ENCODE peak calls at places on chromosomes 3 and 15, in six cellular contexts. P is OCI-LY7, V is B cell, Q is fibroblast of the aortic adventitia, W is prostate gland, L is RWPE2. A is an unnamed sample.

GRCh38 chr3:156516284-156516683 is 38.6 kb downstream of the SSR3 start:
- DNase-seq in Q (peak; percentile 29), L (no peak), W (no peak), V (no peak), P (no peak), A (peak; percentile 40)

GRCh38 chr15:49288411-49288810 is 118.4 kb downstream of the GALK2 start:
- DNase-seq in P (no peak), Q (peak; percentile 71), V (no peak), L (no peak), W (no peak), A (no peak)

GRCh38 chr3:62923092-62923491 is 47.9 kb upstream of the CADPS start:
- DNase-seq in V (no peak), L (no peak), Q (no peak), P (no peak), W (no peak), A (no peak)

GRCh38 chr15:99550077-99550476 is 15.7 kb upstream of the MEF2A start:
- DNase-seq in Q (no peak), L (no peak), V (no peak), W (no peak), P (no peak), A (no peak)

GRCh38 chr15:88749699-88750098 is 53.5 kb upstream of the ACAN start:
- DNase-seq in V (no peak), W (no peak), P (no peak), Q (no peak), L (no peak), A (no peak)

GRCh38 chr3:119352235-119352634 is 58.1 kb downstream of the ARHGAP31 start:
- DNase-seq in V (peak; percentile 29), Q (no peak), P (peak; percentile 72), L (no peak), W (no peak), A (no peak)

GRCh38 chr15:29278436-29279099 is 8.9 kb upstream of the NSMCE3 start:
- DNase-seq in V (no peak), L (no peak), P (no peak), W (no peak), Q (peak; percentile 75), A (no peak)

GRCh38 chr3:49617390-49618013 is 56.6 kb upstream of the APEH start:
- DNase-seq in L (no peak), V (no peak), P (no peak), W (no peak), Q (no peak), A (no peak)

GRCh38 chr3:196735751-196736150 is 3.9 kb upstream of the PAK2 start:
- DNase-seq in W (no peak), P (no peak), V (no peak), L (no peak), Q (no peak), A (no peak)

GRCh38 chr3:170809021-170809974 is 60.7 kb downstream of the RPL22L1 start:
- DNase-seq in V (no peak), P (peak; percentile 48), W (peak; percentile 21), L (peak; percentile 68), Q (peak; percentile 89), A (peak; percentile 25)

GRCh38 chr3:132800958-132801357 is 78.7 kb upstream of the NPHP3 start:
- DNase-seq in Q (no peak), P (no peak), W (no peak), L (no peak), V (no peak), A (no peak)

GRCh38 chr15:32824777-32825176 is 107.0 kb downstream of the GREM1 start:
- DNase-seq in P (no peak), Q (peak; percentile 81), W (no peak), L (no peak), V (no peak), A (no peak)

GRCh38 chr3:127019449-127019848 is 36.5 kb downstream of the PLXNA1 start:
- DNase-seq in L (no peak), V (no peak), P (no peak), W (peak; percentile 14), Q (no peak), A (no peak)

GRCh38 chr3:115624029-115624645 is 827 bp downstream of the GAP43 start:
- DNase-seq in W (no peak), P (no peak), V (no peak), Q (no peak), L (no peak), A (no peak)

GRCh38 chr3:130442284-130442683 is 74.7 kb upstream of the COL6A6 start:
- DNase-seq in Q (no peak), L (no peak), V (no peak), W (no peak), P (no peak), A (no peak)

GRCh38 chr15:39579487-39580116 is 1.3 kb upstream of the THBS1 start:
- DNase-seq in Q (peak; percentile 87), V (no peak), W (peak; percentile 80), P (no peak), L (peak; percentile 97), A (peak; percentile 51)

GRCh38 chr3:134965849-134966248 is 170.8 kb downstream of the EPHB1 start:
- DNase-seq in Q (no peak), V (no peak), P (no peak), L (no peak), W (no peak), A (no peak)

GRCh38 chr15:98800437-98801233 is 152.3 kb downstream of the IGF1R start:
- DNase-seq in V (no peak), Q (peak; percentile 96), L (peak; percentile 82), W (peak; percentile 66), P (no peak), A (peak; percentile 51)

GRCh38 chr3:125043599-125044151 is 12.1 kb downstream of the HEG1 start:
- DNase-seq in W (peak; percentile 74), P (no peak), L (no peak), V (no peak), Q (peak; percentile 40), A (peak; percentile 67)

GRCh38 chr15:54482251-54482650 is 504.0 kb downstream of the UNC13C start:
- DNase-seq in V (no peak), P (no peak), L (no peak), Q (no peak), W (no peak), A (no peak)

GRCh38 chr3:65181397-65181871 is 493.6 kb upstream of the ADAMTS9 start:
- DNase-seq in V (no peak), Q (no peak), P (no peak), W (no peak), L (no peak), A (peak; percentile 51)

GRCh38 chr3:11596387-11596786 is 47.3 kb downstream of the VGLL4 start:
- DNase-seq in L (no peak), Q (no peak), P (no peak), W (no peak), V (no peak), A (no peak)

GRCh38 chr3:112568642-112569041 is 6.8 kb downstream of the SLC35A5 start:
- DNase-seq in V (no peak), Q (no peak), P (no peak), L (no peak), W (no peak), A (no peak)

GRCh38 chr3:117790256-117790987 is 1080.8 kb downstream of the TUSC7 start:
- DNase-seq in P (no peak), Q (peak; percentile 34), L (no peak), V (no peak), W (no peak), A (no peak)

GRCh38 chr15:52183562-52184173 is 7.5 kb downstream of the GNB5 start:
- DNase-seq in P (peak; percentile 75), Q (peak; percentile 60), V (no peak), W (no peak), L (no peak), A (no peak)
- TF ChIP-seq CTCF in P (peak; percentile 97), Q (peak; percentile 78), V (peak; percentile 67), W (peak; percentile 35), L (peak; percentile 96), A (peak; percentile 61)

DNA sequence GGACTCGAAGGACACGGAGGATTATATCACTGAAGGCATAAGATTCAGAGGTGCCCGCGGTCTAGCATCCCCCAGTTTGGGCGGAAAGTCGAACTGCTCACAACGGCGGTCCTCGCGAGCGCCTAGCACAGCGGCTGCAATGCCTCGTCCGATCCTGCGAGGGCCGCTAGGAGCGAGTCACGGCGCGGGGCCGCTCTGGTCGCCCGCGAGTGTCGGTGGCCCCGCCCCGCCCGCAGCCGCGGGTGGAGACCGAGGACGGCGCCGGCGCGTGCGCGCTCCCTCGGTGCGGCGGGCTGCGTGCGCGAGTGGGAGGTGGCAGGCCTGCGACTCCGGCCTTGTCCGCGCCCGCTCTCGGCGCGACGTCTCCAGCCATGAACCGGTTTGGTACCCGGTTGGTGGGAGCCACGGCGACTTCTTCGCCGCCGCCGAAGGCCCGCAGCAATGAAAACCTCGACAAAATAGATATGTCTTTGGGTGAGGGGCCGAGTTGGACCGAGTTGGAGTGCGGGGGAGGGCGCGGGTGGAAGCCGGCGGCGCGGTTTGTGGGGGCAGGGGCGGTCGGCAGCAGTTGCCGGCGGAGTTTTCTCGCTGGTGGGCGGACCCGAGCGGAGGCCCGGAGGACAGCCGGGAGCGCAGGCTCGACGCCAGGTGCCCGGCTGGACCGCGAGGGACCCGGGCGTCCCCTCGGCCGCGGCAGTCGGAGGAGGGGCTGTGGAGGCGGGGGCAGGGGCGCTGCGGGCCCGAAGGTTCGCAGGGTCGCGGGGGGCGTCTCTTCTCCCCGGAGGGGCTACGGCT is at the start of gene FYTTD1:
- DNase-seq in V (peak; percentile 98), P (peak; percentile 94), Q (peak; percentile 80), L (peak; percentile 80), W (peak; percentile 84), A (peak; percentile 89)
- TF ChIP-seq CTCF in V (peak; percentile 64), P (peak; percentile 65), Q (peak; percentile 42), L (peak; percentile 73), W (peak; percentile 60), A (peak; percentile 67)

DNA sequence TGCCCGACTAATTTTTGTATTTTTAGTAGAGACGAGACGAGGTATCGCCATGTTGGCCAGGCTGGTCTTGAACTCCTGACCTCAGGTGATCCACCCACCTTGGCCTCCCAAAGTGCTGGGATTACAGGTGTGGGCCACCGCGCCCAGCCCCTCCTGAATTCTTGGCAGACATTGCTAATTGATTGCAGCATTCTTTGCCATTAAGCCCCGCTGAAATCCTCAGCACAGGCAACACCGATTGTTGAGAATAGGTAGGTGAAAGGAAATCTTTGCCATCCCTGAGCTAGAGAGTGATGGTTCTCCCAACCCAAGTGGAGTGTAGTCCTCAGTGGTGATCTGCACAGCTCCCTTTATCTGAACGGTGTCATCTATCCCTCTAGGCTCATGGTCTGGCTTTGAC is 1.6 kb downstream of the MAN2A2 start:
- DNase-seq in W (no peak), V (no peak), L (no peak), P (no peak), Q (no peak), A (no peak)
- TF ChIP-seq CTCF in W (no peak), V (no peak), L (no peak), P (no peak), Q (no peak), A (no peak)

DNA sequence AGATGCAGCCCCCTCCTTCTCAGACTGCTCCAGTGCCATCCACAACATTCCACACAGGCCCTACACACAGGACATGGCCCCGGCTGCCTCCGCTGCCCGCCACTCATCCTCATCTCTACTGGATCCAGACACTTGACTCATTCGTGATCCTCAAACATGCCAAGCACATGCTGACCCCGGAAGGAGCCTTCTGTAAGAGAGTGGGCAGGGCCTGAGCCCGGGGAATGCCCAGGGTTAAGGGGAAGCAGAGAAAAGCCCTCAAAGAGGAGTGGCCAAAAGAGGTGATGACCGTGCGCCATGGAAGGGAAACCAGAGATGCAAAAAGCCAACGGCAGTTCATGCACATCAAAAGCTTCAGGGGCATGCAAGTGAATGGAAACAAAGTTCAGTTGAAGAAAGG is 46.1 kb downstream of the RFTN1 start:
- DNase-seq in Q (no peak), W (no peak), P (no peak), V (peak; percentile 54), L (no peak), A (no peak)
- TF ChIP-seq CTCF in Q (no peak), W (no peak), P (no peak), V (no peak), L (no peak), A (no peak)

A was measured in heart right ventricle.